ENCODE peak calls at places on chromosomes 11 and 22, in eight cellular contexts. W, V, Y, H, T, K, R and G are unnamed samples.

GRCh38 chr11:34915136-34916013 is 804 bp downstream of the APIP start:
- DNase-seq in W (no peak), V (no peak), Y (no peak), H (peak; percentile 38), T (peak; percentile 8), K (no peak), R (no peak), G (no peak)

GRCh38 chr11:118791961-118792578 is 1.1 kb upstream of the DDX6 start:
- DNase-seq in W (peak; percentile 62), V (peak; percentile 48), Y (peak; percentile 71), H (peak; percentile 51), T (peak; percentile 7), K (peak; percentile 57), R (peak; percentile 12), G (peak; percentile 64)

GRCh38 chr11:120539681-120540369 is 28.3 kb downstream of the GRIK4 start:
- DNase-seq in W (no peak), V (no peak), Y (no peak), H (no peak), T (no peak), K (no peak), R (peak; percentile 95), G (no peak)

GRCh38 chr11:77125191-77125590 is 2.9 kb upstream of the MYO7A start:
- DNase-seq in W (no peak), V (no peak), Y (no peak), H (no peak), T (no peak), K (no peak), R (no peak), G (no peak)

GRCh38 chr11:63567044-63567840 is 4.1 kb upstream of the PLAAT2 start:
- DNase-seq in W (peak; percentile 89), V (peak; percentile 89), Y (no peak), H (peak; percentile 96), T (peak; percentile 66), K (peak; percentile 75), R (peak; percentile 97), G (no peak)

GRCh38 chr22:37824674-37825641 is 1.8 kb downstream of the GALR3 start:
- DNase-seq in W (peak; percentile 51), V (no peak), Y (peak; percentile 67), H (no peak), T (no peak), K (peak; percentile 49), R (no peak), G (no peak)

GRCh38 chr11:36265793-36266628 is 23.2 kb downstream of the COMMD9 start:
- DNase-seq in W (peak; percentile 72), V (peak; percentile 70), Y (peak; percentile 68), H (no peak), T (peak; percentile 62), K (peak; percentile 42), R (peak; percentile 70), G (peak; percentile 80)

GRCh38 chr11:103257360-103257759 is 148.1 kb downstream of the DYNC2H1 start:
- DNase-seq in W (peak; percentile 63), V (peak; percentile 17), Y (no peak), H (no peak), T (peak; percentile 6), K (no peak), R (peak; percentile 67), G (no peak)

GRCh38 chr11:76077575-76078150 is 128.6 kb downstream of the WNT11 start:
- DNase-seq in W (no peak), V (no peak), Y (no peak), H (no peak), T (no peak), K (no peak), R (no peak), G (no peak)

GRCh38 chr22:30483169-30483568 is 11.4 kb upstream of the SEC14L3 start:
- DNase-seq in W (no peak), V (no peak), Y (no peak), H (no peak), T (no peak), K (no peak), R (no peak), G (no peak)

GRCh38 chr11:93857413-93858185 is 7.2 kb upstream of the VSTM5 start:
- DNase-seq in W (no peak), V (no peak), Y (no peak), H (no peak), T (no peak), K (no peak), R (peak; percentile 22), G (no peak)

GRCh38 chr22:24424901-24425775 is 2.3 kb upstream of the ADORA2A start:
- DNase-seq in W (no peak), V (no peak), Y (no peak), H (no peak), T (no peak), K (no peak), R (no peak), G (no peak)

GRCh38 chr11:109993786-109994185 is 99.4 kb upstream of the ZC3H12C start:
- DNase-seq in W (no peak), V (no peak), Y (no peak), H (no peak), T (no peak), K (no peak), R (no peak), G (no peak)

GRCh38 chr11:2142762-2143202 is 3.6 kb upstream of the IGF2 start:
- DNase-seq in W (no peak), V (no peak), Y (no peak), H (no peak), T (no peak), K (peak; percentile 23), R (peak; percentile 60), G (no peak)

GRCh38 chr22:30943368-30943767 is 25.2 kb downstream of the MORC2 start:
- DNase-seq in W (no peak), V (no peak), Y (peak; percentile 37), H (peak; percentile 83), T (no peak), K (peak; percentile 81), R (no peak), G (no peak)

GRCh38 chr11:88420165-88420781 is 82.7 kb upstream of the CTSC start:
- DNase-seq in W (no peak), V (no peak), Y (no peak), H (no peak), T (no peak), K (no peak), R (peak; percentile 77), G (no peak)

GRCh38 chr11:122007611-122008071 is 108.4 kb downstream of the BLID start:
- DNase-seq in W (no peak), V (no peak), Y (no peak), H (no peak), T (no peak), K (no peak), R (no peak), G (peak; percentile 49)

GRCh38 chr11:86996953-86997570 is 40.7 kb upstream of the TMEM135 start:
- DNase-seq in W (peak; percentile 80), V (no peak), Y (no peak), H (no peak), T (no peak), K (no peak), R (no peak), G (no peak)

GRCh38 chr22:48678171-48679135 is 1149.2 kb downstream of the BRD1 start:
- DNase-seq in W (no peak), V (no peak), Y (no peak), H (no peak), T (no peak), K (no peak), R (no peak), G (no peak)

GRCh38 chr11:123413636-123414035 is 16.4 kb upstream of the GRAMD1B start:
- DNase-seq in W (no peak), V (peak; percentile 43), Y (no peak), H (no peak), T (no peak), K (no peak), R (no peak), G (no peak)

GRCh38 chr11:9847636-9848035 is 183.8 kb downstream of the SWAP70 start:
- DNase-seq in W (no peak), V (no peak), Y (no peak), H (no peak), T (no peak), K (no peak), R (no peak), G (no peak)

GRCh38 chr11:9849384-9849783 is 185.5 kb downstream of the SWAP70 start:
- DNase-seq in W (no peak), V (no peak), Y (no peak), H (no peak), T (no peak), K (no peak), R (no peak), G (no peak)

GRCh38 chr11:9852465-9852864 is 188.6 kb downstream of the SWAP70 start:
- DNase-seq in W (no peak), V (no peak), Y (no peak), H (no peak), T (no peak), K (no peak), R (no peak), G (no peak)

GRCh38 chr11:9851366-9851765 is 187.5 kb downstream of the SWAP70 start:
- DNase-seq in W (no peak), V (no peak), Y (no peak), H (no peak), T (no peak), K (no peak), R (peak; percentile 38), G (no peak)

GRCh38 chr11:9850224-9850895 is 186.5 kb downstream of the SWAP70 start:
- DNase-seq in W (no peak), V (no peak), Y (no peak), H (no peak), T (no peak), K (no peak), R (no peak), G (no peak)
- H3K4me1 ChIP-seq in W (no peaks in the 10 kb centered on the region), V (peaks cover 15% of the 10 kb centered on the region), Y (no peaks in the 10 kb centered on the region), H (peaks cover 5% of the 10 kb centered on the region), T (peaks cover 4% of the 10 kb centered on the region), K (no peaks in the 10 kb centered on the region), R (no peaks in the 10 kb centered on the region), G (no peaks in the 10 kb centered on the region)

GRCh38 chr11:18319914-18320313 is 2.0 kb downstream of the HPS5 start:
- DNase-seq in W (no peak), V (no peak), Y (no peak), H (no peak), T (no peak), K (no peak), R (no peak), G (no peak)
- H3K4me3 ChIP-seq in W (no peak overlapping the region), V (no peak overlapping the region), Y (no peak overlapping the region), H (no peak overlapping the region), T (no peak overlapping the region), K (no peak overlapping the region), R (peak overlapping the region; percentile 89), G (no peak overlapping the region)

GRCh38 chr11:128472128-128473110 is 114.9 kb downstream of the ETS1 start:
- DNase-seq in W (no peak), V (no peak), Y (no peak), H (peak; percentile 82), T (no peak), K (peak; percentile 78), R (peak; percentile 77), G (no peak)
- H3K4me1 ChIP-seq in W (peaks cover 14% of the 10 kb centered on the region), V (peaks cover 33% of the 10 kb centered on the region), Y (peaks cover 49% of the 10 kb centered on the region), H (peaks cover 100% of the 10 kb centered on the region), T (peaks cover 22% of the 10 kb centered on the region), K (peaks cover 98% of the 10 kb centered on the region), R (peaks cover 35% of the 10 kb centered on the region), G (peaks cover 2% of the 10 kb centered on the region)

DNA sequence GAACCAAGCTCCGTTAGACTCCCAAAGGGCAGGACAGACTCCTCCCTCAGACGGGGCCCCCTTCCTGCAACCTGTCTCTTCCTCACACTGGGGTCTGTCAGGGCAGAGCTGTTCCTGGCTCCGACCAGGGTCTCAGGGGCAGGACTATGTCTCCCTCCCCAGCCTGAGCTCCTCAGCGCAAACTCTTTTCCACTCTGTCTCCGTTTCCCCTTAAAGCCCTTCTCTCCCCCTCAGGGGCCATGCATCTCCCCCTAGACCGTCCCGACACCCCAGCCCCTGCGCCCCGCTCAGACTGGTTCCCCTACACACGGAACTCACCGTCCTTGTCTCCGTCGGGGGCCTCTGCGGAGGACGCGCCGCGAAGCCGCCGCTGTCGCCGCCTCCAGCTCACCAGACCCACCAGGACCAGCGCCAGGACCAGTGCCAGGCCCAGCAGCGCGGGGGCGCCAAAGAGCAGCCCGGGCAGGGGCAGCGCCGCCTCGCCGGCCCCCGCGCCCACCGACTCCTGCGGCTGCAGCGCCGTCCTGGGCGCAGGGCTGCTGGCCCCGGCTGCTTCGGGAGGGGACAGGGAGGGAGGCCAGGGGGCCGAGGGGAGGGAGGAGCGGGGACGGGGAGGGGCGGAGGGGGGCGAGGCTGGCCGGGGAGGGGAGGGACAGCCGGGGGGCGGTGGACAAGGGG is 684 bp downstream of the TNFRSF13C start:
- DNase-seq in W (peak; percentile 80), V (peak; percentile 82), Y (peak; percentile 89), H (peak; percentile 73), T (no peak), K (peak; percentile 61), R (peak; percentile 62), G (peak; percentile 58)
- H3K4me3 ChIP-seq in W (no peak overlapping the region), V (peak overlapping the region; percentile 29), Y (no peak overlapping the region), H (peak overlapping the region; percentile 43), T (peak overlapping the region; percentile 64), K (peak overlapping the region; percentile 55), R (peak overlapping the region; percentile 42), G (no peak overlapping the region)